ENCODE peak calls at places on chromosomes 12 and 14, in nine cellular contexts. X, F, K, G, H, M, D, J and E are unnamed samples.

GRCh38 chr14:100237735-100238418 is 1.1 kb upstream of the YY1 start:
- DNase-seq in X (peak; percentile 75), F (peak; percentile 52), K (no peak), G (peak; percentile 54), H (peak; percentile 57), M (no peak), D (peak; percentile 79), J (peak; percentile 68), E (peak; percentile 64)

GRCh38 chr12:1189163-1189562 is 198.1 kb downstream of the ERC1 start:
- DNase-seq in X (no peak), F (no peak), K (no peak), G (no peak), H (no peak), M (no peak), D (no peak), J (no peak), E (no peak)

GRCh38 chr14:60724080-60724618 is at the start of gene SIX4:
- DNase-seq in X (peak; percentile 86), F (peak; percentile 89), K (peak; percentile 70), G (peak; percentile 10), H (peak; percentile 78), M (peak; percentile 83), D (peak; percentile 91), J (peak; percentile 59), E (peak; percentile 76)

GRCh38 chr12:16389594-16389993 is 42.1 kb downstream of the MGST1 start:
- DNase-seq in X (no peak), F (peak; percentile 73), K (peak; percentile 62), G (no peak), H (peak; percentile 62), M (peak; percentile 18), D (no peak), J (no peak), E (no peak)

GRCh38 chr14:50082308-50082742 is 34.0 kb downstream of the VCPKMT start:
- DNase-seq in X (no peak), F (no peak), K (no peak), G (peak; percentile 70), H (no peak), M (no peak), D (no peak), J (no peak), E (no peak)

GRCh38 chr12:128190614-128191013 is 76.4 kb upstream of the TMEM132C start:
- DNase-seq in X (no peak), F (no peak), K (no peak), G (no peak), H (no peak), M (no peak), D (peak; percentile 65), J (no peak), E (peak; percentile 16)

GRCh38 chr12:116459921-116460666 is 99.1 kb upstream of the MAP1LC3B2 start:
- DNase-seq in X (no peak), F (no peak), K (no peak), G (no peak), H (no peak), M (no peak), D (no peak), J (no peak), E (no peak)

GRCh38 chr14:53450871-53451270 is 297.7 kb upstream of the DDHD1 start:
- DNase-seq in X (no peak), F (no peak), K (no peak), G (no peak), H (peak; percentile 10), M (no peak), D (no peak), J (no peak), E (no peak)

GRCh38 chr14:64113279-64113678 is 180.9 kb downstream of the ESR2 start:
- DNase-seq in X (peak; percentile 77), F (no peak), K (no peak), G (no peak), H (no peak), M (no peak), D (no peak), J (no peak), E (no peak)

GRCh38 chr12:121127501-121127900 is 5.2 kb upstream of the P2RX7 start:
- DNase-seq in X (no peak), F (no peak), K (no peak), G (no peak), H (no peak), M (no peak), D (no peak), J (no peak), E (no peak)

GRCh38 chr14:91473046-91473445 is 37.1 kb downstream of the PPP4R3A start:
- DNase-seq in X (no peak), F (no peak), K (no peak), G (no peak), H (no peak), M (no peak), D (no peak), J (no peak), E (no peak)

GRCh38 chr12:94717112-94717511 is 66.8 kb upstream of the TMCC3 start:
- DNase-seq in X (no peak), F (no peak), K (no peak), G (no peak), H (no peak), M (no peak), D (no peak), J (no peak), E (no peak)

GRCh38 chr14:99189201-99189801 is 82.7 kb downstream of the BCL11B start:
- DNase-seq in X (no peak), F (no peak), K (no peak), G (peak; percentile 54), H (no peak), M (no peak), D (no peak), J (no peak), E (no peak)

GRCh38 chr12:104957388-104958008 is 592 bp downstream of the SLC41A2 start:
- DNase-seq in X (no peak), F (no peak), K (no peak), G (peak; percentile 38), H (no peak), M (no peak), D (no peak), J (peak; percentile 65), E (no peak)

GRCh38 chr12:33156042-33156441 is 259.5 kb upstream of the PKP2 start:
- DNase-seq in X (no peak), F (no peak), K (no peak), G (no peak), H (no peak), M (no peak), D (no peak), J (no peak), E (no peak)
- TF ChIP-seq CTCF in X (no peak), F (no peak), K (no peak), G (no peak), H (no peak), M (no peak), D (no peak), J (no peak), E (no peak)

DNA sequence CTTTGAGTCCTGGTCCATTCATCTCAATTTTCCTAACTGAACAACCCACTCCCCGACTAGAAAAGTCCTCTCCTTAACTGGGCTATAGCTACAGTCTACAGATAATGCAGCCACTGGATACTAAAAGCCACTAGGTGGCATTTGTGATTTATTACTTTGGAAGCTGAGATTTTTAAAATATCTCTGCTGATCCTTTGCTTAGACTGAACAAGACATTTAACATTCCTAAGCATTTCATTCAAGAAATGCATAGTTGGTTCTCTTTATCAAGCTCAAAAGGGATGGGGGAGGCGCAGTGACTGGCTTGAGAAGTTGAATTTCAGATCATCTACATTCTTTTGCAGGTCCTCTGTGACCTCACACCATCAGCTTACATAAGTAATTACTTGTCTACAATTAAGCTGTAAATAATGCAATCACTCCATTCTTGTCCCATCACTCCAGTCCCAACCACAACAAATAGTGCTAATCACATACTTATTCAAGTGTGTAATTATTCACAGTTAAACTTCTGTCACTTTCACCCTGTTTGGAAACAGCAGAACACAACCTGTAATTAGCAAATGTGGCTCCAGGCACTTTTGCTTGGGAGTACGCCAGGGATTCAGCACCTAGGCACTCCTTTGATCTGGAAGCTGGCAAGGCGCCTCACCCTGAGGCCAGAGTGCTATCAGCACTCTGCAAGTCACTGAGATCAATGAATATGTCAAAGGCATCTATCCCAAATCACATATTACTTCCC is 203.5 kb downstream of the NOVA1 start:
- DNase-seq in X (no peak), F (peak; percentile 54), K (no peak), G (no peak), H (peak; percentile 69), M (peak; percentile 8), D (peak; percentile 50), J (no peak), E (no peak)
- TF ChIP-seq CTCF in X (peak; percentile 34), F (peak; percentile 36), K (no peak), G (no peak), H (peak; percentile 60), M (peak; percentile 58), D (peak; percentile 62), J (no peak), E (peak; percentile 37)

GRCh38 chr12:25583545-25583944 is 30.5 kb upstream of the LMNTD1 start:
- DNase-seq in X (no peak), F (peak; percentile 44), K (no peak), G (no peak), H (peak; percentile 78), M (no peak), D (peak; percentile 67), J (no peak), E (peak; percentile 78)
- TF ChIP-seq CTCF in X (no peak), F (peak; percentile 33), K (no peak), G (no peak), H (peak; percentile 43), M (no peak), D (peak; percentile 35), J (no peak), E (peak; percentile 68)

GRCh38 chr14:67645414-67645813 is 25.7 kb downstream of the ARG2 start:
- DNase-seq in X (no peak), F (no peak), K (no peak), G (no peak), H (no peak), M (no peak), D (no peak), J (no peak), E (no peak)
- TF ChIP-seq CTCF in X (no peak), F (no peak), K (no peak), G (no peak), H (no peak), M (no peak), D (no peak), J (no peak), E (no peak)

DNA sequence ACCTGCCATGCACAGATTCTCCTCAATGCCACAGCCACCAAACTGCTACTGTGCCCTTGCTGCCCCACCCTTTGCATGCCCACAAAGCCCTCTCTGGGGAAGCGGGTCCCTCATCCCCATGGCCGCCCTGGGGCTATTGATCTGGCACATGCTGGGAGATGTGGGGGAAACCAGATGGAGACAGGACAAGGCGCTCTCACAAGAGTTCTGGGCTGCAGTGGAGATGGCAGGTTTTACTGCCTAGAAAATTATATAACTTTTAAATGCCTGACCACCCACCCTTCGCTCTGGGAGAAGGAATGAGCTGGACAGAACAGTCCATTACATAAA is 10.6 kb upstream of the PIP4K2C start:
- DNase-seq in X (no peak), F (no peak), K (no peak), G (no peak), H (no peak), M (no peak), D (no peak), J (no peak), E (peak; percentile 34)
- TF ChIP-seq CTCF in X (no peak), F (no peak), K (no peak), G (no peak), H (no peak), M (no peak), D (no peak), J (no peak), E (no peak)

GRCh38 chr14:105937253-105938054 is 411.1 kb downstream of the TMEM121 start:
- DNase-seq in X (no peak), F (no peak), K (no peak), G (no peak), H (no peak), M (no peak), D (no peak), J (peak; percentile 31), E (no peak)
- TF ChIP-seq CTCF in X (no peak), F (no peak), K (no peak), G (no peak), H (no peak), M (no peak), D (no peak), J (no peak), E (peak; percentile 28)